ENCODE peak calls at places on chromosomes 7 and 10, in seven cellular contexts. One of them, this sample, is unnamed.

GRCh38 chr10:120981601-120982381 is 130.6 kb downstream of the WDR11 start:
- DNase-seq in uterus: no peak
- DNase-seq in glutamatergic neuron: no peak
- DNase-seq in fibroblast of lung: no peak
- DNase-seq in pancreas: no peak
- DNase-seq in lower leg skin: no peak
- DNase-seq in dorsolateral prefrontal cortex: no peak
- DNase-seq in this sample: no peak

GRCh38 chr10:78035025-78035424 is 1.4 kb downstream of the RPS24 start:
- DNase-seq in uterus: no peak
- DNase-seq in glutamatergic neuron: no peak
- DNase-seq in fibroblast of lung: peak
- DNase-seq in pancreas: no peak
- DNase-seq in lower leg skin: no peak
- DNase-seq in dorsolateral prefrontal cortex: no peak
- DNase-seq in this sample: no peak

GRCh38 chr10:70909326-70909935 is 21.1 kb upstream of the PCBD1 start:
- DNase-seq in uterus: no peak
- DNase-seq in glutamatergic neuron: peak
- DNase-seq in fibroblast of lung: no peak
- DNase-seq in pancreas: no peak
- DNase-seq in lower leg skin: no peak
- DNase-seq in dorsolateral prefrontal cortex: no peak
- DNase-seq in this sample: no peak

GRCh38 chr10:13712799-13713581 is 126.2 kb downstream of the PRPF18 start:
- DNase-seq in uterus: peak
- DNase-seq in glutamatergic neuron: no peak
- DNase-seq in fibroblast of lung: peak
- DNase-seq in pancreas: no peak
- DNase-seq in lower leg skin: peak
- DNase-seq in dorsolateral prefrontal cortex: no peak
- DNase-seq in this sample: peak

GRCh38 chr10:4262449-4262848 is 477.4 kb upstream of the KLF6 start:
- DNase-seq in uterus: no peak
- DNase-seq in glutamatergic neuron: no peak
- DNase-seq in fibroblast of lung: no peak
- DNase-seq in pancreas: no peak
- DNase-seq in lower leg skin: no peak
- DNase-seq in dorsolateral prefrontal cortex: no peak
- DNase-seq in this sample: no peak

GRCh38 chr10:103265712-103266329 is 11.1 kb upstream of the INA start:
- DNase-seq in uterus: peak
- DNase-seq in glutamatergic neuron: no peak
- DNase-seq in fibroblast of lung: peak
- DNase-seq in pancreas: peak
- DNase-seq in lower leg skin: peak
- DNase-seq in dorsolateral prefrontal cortex: no peak
- DNase-seq in this sample: no peak

GRCh38 chr7:87001214-87001613 is 58.2 kb downstream of the ELAPOR2 start:
- DNase-seq in uterus: no peak
- DNase-seq in glutamatergic neuron: no peak
- DNase-seq in fibroblast of lung: peak
- DNase-seq in pancreas: no peak
- DNase-seq in lower leg skin: no peak
- DNase-seq in dorsolateral prefrontal cortex: no peak
- DNase-seq in this sample: no peak

GRCh38 chr7:142618655-142619351 is 130.5 kb upstream of the PRSS1 start:
- DNase-seq in uterus: no peak
- DNase-seq in glutamatergic neuron: no peak
- DNase-seq in fibroblast of lung: no peak
- DNase-seq in pancreas: no peak
- DNase-seq in lower leg skin: no peak
- DNase-seq in dorsolateral prefrontal cortex: no peak
- DNase-seq in this sample: no peak

GRCh38 chr7:131212114-131212513 is 115.6 kb upstream of the MKLN1 start:
- DNase-seq in uterus: no peak
- DNase-seq in glutamatergic neuron: no peak
- DNase-seq in fibroblast of lung: no peak
- DNase-seq in pancreas: no peak
- DNase-seq in lower leg skin: no peak
- DNase-seq in dorsolateral prefrontal cortex: no peak
- DNase-seq in this sample: no peak

GRCh38 chr10:120486671-120487205 is 29.7 kb downstream of the PLPP4 start:
- DNase-seq in uterus: no peak
- DNase-seq in glutamatergic neuron: no peak
- DNase-seq in fibroblast of lung: no peak
- DNase-seq in pancreas: no peak
- DNase-seq in lower leg skin: no peak
- DNase-seq in dorsolateral prefrontal cortex: no peak
- DNase-seq in this sample: no peak

GRCh38 chr7:120059641-120060040 is 213.3 kb upstream of the KCND2 start:
- DNase-seq in uterus: no peak
- DNase-seq in glutamatergic neuron: no peak
- DNase-seq in fibroblast of lung: no peak
- DNase-seq in pancreas: no peak
- DNase-seq in lower leg skin: no peak
- DNase-seq in dorsolateral prefrontal cortex: no peak
- DNase-seq in this sample: no peak

GRCh38 chr10:31477584-31477983 is 158.6 kb downstream of the ZEB1 start:
- DNase-seq in uterus: no peak
- DNase-seq in glutamatergic neuron: no peak
- DNase-seq in fibroblast of lung: peak
- DNase-seq in pancreas: no peak
- DNase-seq in lower leg skin: no peak
- DNase-seq in dorsolateral prefrontal cortex: no peak
- DNase-seq in this sample: no peak

GRCh38 chr10:22690158-22690557 is 24.2 kb downstream of the PIP4K2A start:
- DNase-seq in uterus: no peak
- DNase-seq in glutamatergic neuron: no peak
- DNase-seq in fibroblast of lung: no peak
- DNase-seq in pancreas: no peak
- DNase-seq in lower leg skin: no peak
- DNase-seq in dorsolateral prefrontal cortex: no peak
- DNase-seq in this sample: no peak

GRCh38 chr10:46074547-46074946 is 28.5 kb upstream of the MSMB start:
- DNase-seq in uterus: no peak
- DNase-seq in glutamatergic neuron: no peak
- DNase-seq in fibroblast of lung: no peak
- DNase-seq in pancreas: no peak
- DNase-seq in lower leg skin: no peak
- DNase-seq in dorsolateral prefrontal cortex: no peak
- DNase-seq in this sample: no peak

GRCh38 chr7:1922071-1922869 is 252.2 kb downstream of the ELFN1 start:
- DNase-seq in uterus: peak
- DNase-seq in glutamatergic neuron: no peak
- DNase-seq in fibroblast of lung: no peak
- DNase-seq in pancreas: no peak
- DNase-seq in lower leg skin: no peak
- DNase-seq in dorsolateral prefrontal cortex: no peak
- DNase-seq in this sample: peak

GRCh38 chr7:1924185-1924817 is 254.2 kb downstream of the ELFN1 start:
- DNase-seq in uterus: no peak
- DNase-seq in glutamatergic neuron: no peak
- DNase-seq in fibroblast of lung: peak
- DNase-seq in pancreas: no peak
- DNase-seq in lower leg skin: no peak
- DNase-seq in dorsolateral prefrontal cortex: no peak
- DNase-seq in this sample: no peak

GRCh38 chr7:1920886-1921285 is 250.8 kb downstream of the ELFN1 start:
- DNase-seq in uterus: no peak
- DNase-seq in glutamatergic neuron: peak
- DNase-seq in fibroblast of lung: no peak
- DNase-seq in pancreas: no peak
- DNase-seq in lower leg skin: no peak
- DNase-seq in dorsolateral prefrontal cortex: no peak
- DNase-seq in this sample: no peak

GRCh38 chr7:1923409-1924053 is 253.5 kb downstream of the ELFN1 start:
- DNase-seq in uterus: no peak
- DNase-seq in glutamatergic neuron: no peak
- DNase-seq in fibroblast of lung: no peak
- DNase-seq in pancreas: no peak
- DNase-seq in lower leg skin: no peak
- DNase-seq in dorsolateral prefrontal cortex: no peak
- DNase-seq in this sample: no peak

GRCh38 chr7:1922870-1923236 is 252.8 kb downstream of the ELFN1 start:
- DNase-seq in uterus: no peak
- DNase-seq in glutamatergic neuron: no peak
- DNase-seq in fibroblast of lung: no peak
- DNase-seq in pancreas: no peak
- DNase-seq in lower leg skin: no peak
- DNase-seq in dorsolateral prefrontal cortex: no peak
- DNase-seq in this sample: no peak
- TF ChIP-seq CTCF in uterus: no peak
- TF ChIP-seq CTCF in glutamatergic neuron: no peak
- TF ChIP-seq CTCF in fibroblast of lung: no peak
- TF ChIP-seq CTCF in pancreas: no peak
- TF ChIP-seq CTCF in lower leg skin: no peak
- TF ChIP-seq CTCF in dorsolateral prefrontal cortex: no peak
- TF ChIP-seq CTCF in this sample: peak

GRCh38 chr7:7148799-7149481 is 33.4 kb upstream of the C1GALT1 start:
- DNase-seq in uterus: no peak
- DNase-seq in glutamatergic neuron: no peak
- DNase-seq in fibroblast of lung: peak
- DNase-seq in pancreas: no peak
- DNase-seq in lower leg skin: no peak
- DNase-seq in dorsolateral prefrontal cortex: no peak
- DNase-seq in this sample: no peak
- TF ChIP-seq CTCF in uterus: no peak
- TF ChIP-seq CTCF in glutamatergic neuron: no peak
- TF ChIP-seq CTCF in fibroblast of lung: no peak
- TF ChIP-seq CTCF in pancreas: no peak
- TF ChIP-seq CTCF in lower leg skin: no peak
- TF ChIP-seq CTCF in dorsolateral prefrontal cortex: no peak
- TF ChIP-seq CTCF in this sample: no peak

DNA sequence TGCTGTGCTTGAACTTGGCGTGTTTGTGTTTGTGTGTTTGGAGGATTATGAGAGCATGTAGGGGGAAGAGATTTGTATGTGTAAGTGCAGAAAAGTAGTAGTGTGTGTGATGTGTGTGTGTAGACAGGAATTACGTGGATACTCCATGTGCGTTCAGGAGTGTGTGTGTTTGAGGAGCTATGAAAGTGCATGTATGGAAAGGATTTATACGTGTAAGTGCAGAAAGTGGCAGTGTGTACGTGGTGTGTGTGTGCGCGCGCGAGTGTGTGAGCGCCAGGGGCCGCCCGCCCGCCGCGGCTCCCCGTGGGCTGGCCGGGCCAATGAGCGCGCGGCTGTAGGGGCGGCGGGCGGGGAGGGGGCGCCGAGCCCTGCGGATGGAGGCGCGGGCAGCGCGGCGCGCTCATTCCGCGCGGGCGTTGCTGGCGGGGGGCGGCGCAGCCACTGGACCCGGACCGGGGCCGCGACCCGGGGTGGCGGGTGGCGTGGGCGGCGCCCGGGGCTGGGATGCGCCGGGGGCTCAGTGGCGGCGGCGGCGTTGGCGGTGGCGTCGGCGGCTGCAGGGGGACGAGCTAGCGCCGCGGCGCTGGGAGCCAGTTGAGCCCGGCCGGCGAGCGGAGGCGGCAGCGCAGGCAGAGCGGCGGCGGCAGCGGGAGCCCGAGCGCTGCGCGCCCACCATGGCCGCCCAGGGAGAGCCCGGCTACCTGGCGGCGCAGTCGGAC is at the start of gene BICC1:
- DNase-seq in uterus: peak
- DNase-seq in glutamatergic neuron: peak
- DNase-seq in fibroblast of lung: peak
- DNase-seq in pancreas: peak
- DNase-seq in lower leg skin: peak
- DNase-seq in dorsolateral prefrontal cortex: peak
- DNase-seq in this sample: no peak
- TF ChIP-seq CTCF in uterus: no peak
- TF ChIP-seq CTCF in glutamatergic neuron: no peak
- TF ChIP-seq CTCF in fibroblast of lung: no peak
- TF ChIP-seq CTCF in pancreas: no peak
- TF ChIP-seq CTCF in lower leg skin: no peak
- TF ChIP-seq CTCF in dorsolateral prefrontal cortex: no peak
- TF ChIP-seq CTCF in this sample: no peak

DNA sequence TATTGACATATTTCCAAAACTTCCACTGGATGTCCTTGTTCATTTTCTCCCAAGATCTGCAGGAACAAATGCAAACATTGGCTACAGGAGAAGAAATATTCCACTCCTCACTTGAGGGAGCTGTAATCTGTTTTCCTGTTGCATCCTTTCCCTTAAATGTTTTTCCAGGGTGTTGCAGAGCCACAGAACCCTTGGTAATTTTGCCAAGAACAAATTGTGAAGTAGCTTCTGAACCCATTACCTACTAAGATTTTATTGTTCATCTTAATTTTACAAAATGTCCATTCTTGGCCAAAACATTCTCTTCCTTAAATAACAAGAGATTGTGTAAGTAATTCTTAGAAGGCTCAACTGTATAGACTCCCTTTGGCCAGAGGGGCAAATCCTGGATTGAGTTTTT is 177.0 kb downstream of the GNAT3 start:
- DNase-seq in uterus: no peak
- DNase-seq in glutamatergic neuron: no peak
- DNase-seq in fibroblast of lung: no peak
- DNase-seq in pancreas: no peak
- DNase-seq in lower leg skin: no peak
- DNase-seq in dorsolateral prefrontal cortex: no peak
- DNase-seq in this sample: no peak
- TF ChIP-seq CTCF in uterus: no peak
- TF ChIP-seq CTCF in glutamatergic neuron: no peak
- TF ChIP-seq CTCF in fibroblast of lung: no peak
- TF ChIP-seq CTCF in pancreas: no peak
- TF ChIP-seq CTCF in lower leg skin: no peak
- TF ChIP-seq CTCF in dorsolateral prefrontal cortex: no peak
- TF ChIP-seq CTCF in this sample: no peak

GRCh38 chr7:112515989-112516388 is 35.2 kb downstream of the LSMEM1 start:
- DNase-seq in uterus: no peak
- DNase-seq in glutamatergic neuron: no peak
- DNase-seq in fibroblast of lung: no peak
- DNase-seq in pancreas: no peak
- DNase-seq in lower leg skin: no peak
- DNase-seq in dorsolateral prefrontal cortex: no peak
- DNase-seq in this sample: no peak
- TF ChIP-seq CTCF in uterus: no peak
- TF ChIP-seq CTCF in glutamatergic neuron: no peak
- TF ChIP-seq CTCF in fibroblast of lung: no peak
- TF ChIP-seq CTCF in pancreas: no peak
- TF ChIP-seq CTCF in lower leg skin: no peak
- TF ChIP-seq CTCF in dorsolateral prefrontal cortex: no peak
- TF ChIP-seq CTCF in this sample: no peak

This sample was measured in AG09319.